ENCODE peak calls at places on chromosomes 5 and 9, in seven cellular contexts. Q is adrenal gland, R is prostate gland, L is heart left ventricle, B is right lobe of liver, J is breast epithelium, Y is esophagus squamous epithelium. U is an unnamed sample.

GRCh38 chr5:98510111-98510510 is 263.4 kb upstream of the RGMB start:
- DNase-seq in L (no peak), J (no peak), Y (no peak), R (no peak), B (no peak), Q (no peak), U (no peak)

GRCh38 chr5:169832845-169833244 is 147.4 kb downstream of the INSYN2B start:
- DNase-seq in R (no peak), Q (no peak), Y (no peak), L (no peak), J (no peak), B (no peak), U (no peak)

GRCh38 chr5:122129332-122129731 is at the start of gene ZNF474:
- DNase-seq in Q (peak; percentile 2), Y (no peak), B (no peak), R (peak; percentile 22), J (no peak), L (peak; percentile 27), U (peak; percentile 45)

GRCh38 chr5:167573274-167574127 is 717.9 kb upstream of the WWC1 start:
- DNase-seq in L (no peak), R (peak; percentile 38), B (no peak), Y (no peak), J (no peak), Q (peak; percentile 16), U (peak; percentile 58)

GRCh38 chr5:64147849-64148441 is 17.7 kb upstream of the RNF180 start:
- DNase-seq in L (peak; percentile 54), B (peak; percentile 73), J (peak; percentile 56), Q (peak; percentile 77), Y (no peak), R (peak; percentile 57), U (peak; percentile 79)

GRCh38 chr5:83711982-83712601 is 8.6 kb downstream of the HAPLN1 start:
- DNase-seq in L (no peak), R (peak; percentile 20), Y (no peak), J (no peak), B (no peak), Q (peak; percentile 61), U (peak; percentile 38)

GRCh38 chr5:181188700-181189362 is 16.2 kb downstream of the TRIM7 start:
- DNase-seq in R (peak; percentile 83), Q (peak; percentile 73), B (peak; percentile 76), L (peak; percentile 72), Y (no peak), J (peak; percentile 85), U (peak; percentile 71)

GRCh38 chr9:109729513-109729912 is 50.5 kb upstream of the PALM2AKAP2 start:
- DNase-seq in B (no peak), J (no peak), Y (no peak), L (no peak), R (no peak), Q (no peak), U (no peak)

GRCh38 chr5:135979510-135979909 is 24.7 kb upstream of the LECT2 start:
- DNase-seq in J (no peak), R (no peak), Y (no peak), Q (no peak), L (no peak), B (no peak), U (no peak)

GRCh38 chr9:4068449-4068848 is 231.4 kb downstream of the GLIS3 start:
- DNase-seq in Y (no peak), B (no peak), Q (no peak), R (no peak), L (no peak), J (no peak), U (no peak)

GRCh38 chr5:143011621-143012020 is 241.4 kb downstream of the ARHGAP26 start:
- DNase-seq in L (no peak), R (no peak), Y (no peak), J (no peak), B (no peak), Q (no peak), U (no peak)

GRCh38 chr5:110268985-110269384 is 457.5 kb downstream of the TMEM232 start:
- DNase-seq in J (no peak), Y (no peak), B (no peak), R (no peak), Q (no peak), L (no peak), U (no peak)

GRCh38 chr5:140567871-140568270 is 3.2 kb downstream of the SLC35A4 start:
- DNase-seq in R (no peak), L (no peak), Q (no peak), B (peak; percentile 40), Y (no peak), J (no peak), U (no peak)
- H3K4me1 ChIP-seq in R (peaks cover 6% of the 10 kb centered on the region), L (peaks cover 60% of the 10 kb centered on the region), Q (peaks cover 16% of the 10 kb centered on the region), B (peaks cover 56% of the 10 kb centered on the region), Y (peaks cover 16% of the 10 kb centered on the region), J (peaks cover 18% of the 10 kb centered on the region), U (peaks cover 25% of the 10 kb centered on the region)

DNA sequence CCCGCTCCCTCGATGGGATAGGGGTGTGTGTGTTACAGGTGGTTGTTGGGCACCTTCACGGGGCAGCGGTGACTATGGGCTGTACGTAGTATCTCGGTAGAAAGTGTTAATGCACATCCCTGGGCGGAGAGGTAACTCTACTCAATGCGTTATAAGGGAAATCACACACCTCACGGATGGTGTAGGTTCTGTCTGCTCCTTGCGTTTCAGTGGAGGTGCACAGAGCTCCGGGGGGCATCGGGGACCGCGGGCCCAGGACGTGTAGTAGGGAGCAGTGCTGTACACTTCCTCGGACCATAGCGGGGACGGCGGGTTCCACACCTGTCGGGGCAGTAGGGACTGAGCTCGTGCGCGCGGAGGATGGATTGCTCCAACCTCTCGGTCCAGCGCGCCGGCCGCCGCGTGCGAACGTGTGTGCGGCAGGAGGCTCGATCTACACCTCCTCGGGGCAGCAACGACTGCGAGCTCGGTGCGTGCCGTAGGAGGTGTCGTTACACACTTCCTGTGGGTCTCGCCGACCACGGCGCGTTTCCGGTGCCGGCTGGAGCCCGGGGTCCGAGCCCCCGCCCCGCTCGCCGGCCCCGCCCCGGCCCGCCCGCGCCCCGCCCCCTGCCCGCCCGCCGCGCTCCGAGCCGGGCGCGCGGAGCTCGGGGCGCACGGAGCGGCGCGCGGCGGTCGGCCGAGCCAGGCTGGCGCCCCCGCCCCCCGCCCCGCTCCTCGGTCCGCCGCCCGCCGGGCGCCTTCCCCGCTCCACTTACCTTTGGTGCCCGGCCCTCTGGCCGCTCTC is at the start of gene KIAA1958:
- DNase-seq in L (peak; percentile 82), Q (peak; percentile 89), R (peak; percentile 82), B (peak; percentile 93), Y (peak; percentile 14), J (peak; percentile 66), U (peak; percentile 87)
- TF ChIP-seq POLR2A in L (no peak), Q (peak; percentile 29), R (peak; percentile 57), B (peak; percentile 59), Y (no peak), J (no peak), U (peak; percentile 84)

GRCh38 chr9:127936347-127936852 is 1.3 kb downstream of the DPM2 start:
- DNase-seq in R (no peak), J (no peak), B (no peak), Q (no peak), L (no peak), Y (no peak), U (no peak)

GRCh38 chr9:127935765-127936221 is 1.9 kb downstream of the DPM2 start:
- DNase-seq in Q (no peak), L (no peak), R (no peak), B (no peak), Y (no peak), J (no peak), U (no peak)

GRCh38 chr9:127937046-127937382 is 640 bp downstream of the DPM2 start:
- DNase-seq in Q (no peak), L (no peak), Y (no peak), J (no peak), B (no peak), R (no peak), U (no peak)

GRCh38 chr9:127934248-127934647 is 3.4 kb downstream of the DPM2 start:
- DNase-seq in R (no peak), L (no peak), Q (no peak), B (no peak), Y (no peak), J (no peak), U (no peak)

DNA sequence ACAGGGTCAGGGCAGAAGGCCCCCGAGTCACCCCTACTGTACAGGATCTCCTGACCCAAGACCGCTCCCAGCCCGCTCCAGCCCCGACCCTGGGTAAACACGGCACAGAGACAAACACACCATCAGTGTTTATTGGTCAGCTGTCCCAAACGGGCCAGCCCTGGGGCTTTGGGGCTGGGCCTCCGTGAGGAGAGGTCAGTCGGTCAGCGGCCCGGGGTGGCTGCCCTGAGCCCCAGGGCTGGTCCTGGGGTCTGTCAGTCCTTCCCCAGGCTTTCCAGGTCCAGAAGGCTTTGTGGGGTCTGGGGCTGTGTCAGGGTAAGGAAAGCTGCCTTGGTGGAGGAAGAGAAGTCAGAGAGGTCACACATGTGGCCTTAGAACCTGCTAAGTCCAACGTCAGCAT is 2.7 kb downstream of the DPM2 start:
- DNase-seq in B (no peak), Y (no peak), Q (no peak), L (no peak), R (no peak), J (no peak), U (no peak)
- H3K27ac ChIP-seq in B (no peak overlapping the region), Y (no peak overlapping the region), Q (no peak overlapping the region), L (no peak overlapping the region), R (no peak overlapping the region), J (no peak overlapping the region), U (no peak overlapping the region)

DNA sequence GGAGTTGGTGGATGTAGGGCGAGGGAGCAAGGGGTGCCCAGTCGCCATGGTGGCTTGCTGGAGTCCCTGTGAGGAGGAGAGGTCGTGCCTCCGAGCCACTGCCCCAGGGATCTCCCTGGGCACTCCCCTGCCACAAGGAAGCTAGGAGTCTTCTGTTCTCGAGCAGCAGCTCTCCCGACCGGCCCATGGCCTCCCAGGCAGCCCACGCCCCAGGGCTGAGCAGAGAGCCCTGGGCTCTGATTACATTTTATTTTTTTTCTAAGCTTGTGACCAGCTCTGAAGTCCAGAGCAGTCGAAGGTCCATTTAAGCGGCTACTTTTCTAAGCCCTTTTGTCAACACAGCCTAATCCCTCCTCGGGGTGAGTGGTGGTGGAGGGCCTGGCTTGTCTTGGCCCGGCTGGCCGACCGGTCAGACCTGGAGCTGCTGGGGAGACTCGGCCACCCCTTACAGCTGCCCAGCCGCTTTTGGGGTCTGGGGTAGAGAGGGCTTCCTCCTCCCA is 2.1 kb downstream of the RXRA start:
- DNase-seq in R (no peak), Q (no peak), L (no peak), Y (no peak), J (no peak), B (no peak), U (peak; percentile 67)
- H3K4me1 ChIP-seq in R (peaks cover 32% of the 10 kb centered on the region), Q (peaks cover 59% of the 10 kb centered on the region), L (peaks cover 81% of the 10 kb centered on the region), Y (peaks cover 65% of the 10 kb centered on the region), J (peaks cover 28% of the 10 kb centered on the region), B (peaks cover 63% of the 10 kb centered on the region), U (peaks cover 76% of the 10 kb centered on the region)

GRCh38 chr9:73157811-73158210 is 6.1 kb downstream of the ANXA1 start:
- DNase-seq in Q (no peak), R (no peak), L (no peak), Y (no peak), J (no peak), B (no peak), U (no peak)
- TF ChIP-seq POLR2A in Q (no peak), R (no peak), L (no peak), Y (no peak), J (no peak), B (no peak), U (no peak)

GRCh38 chr9:28289732-28290131 is 716.5 kb upstream of the C9orf72 start:
- DNase-seq in R (no peak), B (no peak), L (no peak), Q (no peak), Y (no peak), J (no peak), U (peak; percentile 3)
- H3K27ac ChIP-seq in R (no peak overlapping the region), B (no peak overlapping the region), L (no peak overlapping the region), Q (no peak overlapping the region), Y (no peak overlapping the region), J (no peak overlapping the region), U (no peak overlapping the region)

U was measured in thyroid gland.